ENCODE peak calls at places on chromosome 4, in six cellular contexts. F is amniotic epithelial cell; C is A172; D is CD8-positive, alpha-beta memory T cell; A is foreskin fibroblast; Q is T-helper 2 cell. O is an unnamed sample.

GRCh38 chr4:48902266-48902665 is 4.3 kb downstream of the OCIAD2 start:
- DNase-seq in F (no peak), C (no peak), D (no peak), A (peak), Q (no peak), O (no peak)

GRCh38 chr4:163762756-163763155 is 268.3 kb downstream of the TMA16 start:
- DNase-seq in F (no peak), C (no peak), D (no peak), A (no peak), Q (no peak), O (no peak)

GRCh38 chr4:41268024-41268423 is 11.3 kb downstream of the UCHL1 start:
- DNase-seq in F (no peak), C (no peak), D (no peak), A (peak), Q (no peak), O (no peak)

GRCh38 chr4:81776794-81777193 is 305.1 kb upstream of the RASGEF1B start:
- DNase-seq in F (no peak), C (no peak), D (no peak), A (no peak), Q (no peak), O (no peak)

GRCh38 chr4:77917075-77917474 is 54.4 kb downstream of the MRPL1 start:
- DNase-seq in F (no peak), C (no peak), D (no peak), A (no peak), Q (no peak), O (no peak)

GRCh38 chr4:113289736-113290135 is 240.3 kb downstream of the ANK2 start:
- DNase-seq in F (peak), C (no peak), D (no peak), A (peak), Q (no peak), O (no peak)

GRCh38 chr4:81687470-81687869 is 215.8 kb upstream of the RASGEF1B start:
- DNase-seq in F (no peak), C (no peak), D (no peak), A (no peak), Q (no peak), O (no peak)

GRCh38 chr4:38318737-38319455 is 345.1 kb upstream of the KLF3 start:
- DNase-seq in F (peak), C (peak), D (peak), A (peak), Q (peak), O (peak)

GRCh38 chr4:113587640-113588275 is 173.8 kb downstream of the CAMK2D start:
- DNase-seq in F (no peak), C (no peak), D (no peak), A (peak), Q (no peak), O (no peak)

GRCh38 chr4:141121101-141121500 is 12.2 kb downstream of the RNF150 start:
- DNase-seq in F (no peak), C (no peak), D (no peak), A (no peak), Q (no peak), O (no peak)

GRCh38 chr4:99404595-99405287 is 30.4 kb downstream of the ADH7 start:
- DNase-seq in F (peak), C (peak), D (no peak), A (peak), Q (no peak), O (no peak)

GRCh38 chr4:89446193-89446592 is 138.6 kb upstream of the GPRIN3 start:
- DNase-seq in F (no peak), C (no peak), D (no peak), A (no peak), Q (no peak), O (no peak)

GRCh38 chr4:141132689-141133145 is 552 bp downstream of the RNF150 start:
- DNase-seq in F (no peak), C (peak), D (no peak), A (peak), Q (no peak), O (peak)

GRCh38 chr4:184471872-184472539 is 2.3 kb downstream of the IRF2 start:
- DNase-seq in F (peak), C (no peak), D (peak), A (peak), Q (no peak), O (no peak)

GRCh38 chr4:101175896-101176676 is 171.2 kb downstream of the PPP3CA start:
- DNase-seq in F (no peak), C (no peak), D (no peak), A (no peak), Q (no peak), O (no peak)

GRCh38 chr4:7206385-7206784 is 14.0 kb downstream of the SORCS2 start:
- DNase-seq in F (peak), C (peak), D (no peak), A (peak), Q (no peak), O (peak)

GRCh38 chr4:144347116-144347515 is 206.6 kb upstream of the GYPA start:
- DNase-seq in F (no peak), C (no peak), D (no peak), A (no peak), Q (no peak), O (no peak)

GRCh38 chr4:177339794-177340374 is 30.2 kb downstream of the NEIL3 start:
- DNase-seq in F (peak), C (peak), D (peak), A (peak), Q (no peak), O (no peak)

GRCh38 chr4:5734841-5735240 is 23.8 kb downstream of the EVC start:
- DNase-seq in F (no peak), C (no peak), D (no peak), A (no peak), Q (no peak), O (no peak)

GRCh38 chr4:184752496-184753275 is 18.8 kb upstream of the CENPU start:
- DNase-seq in F (no peak), C (no peak), D (no peak), A (no peak), Q (no peak), O (no peak)

GRCh38 chr4:169340834-169341233 is 70.1 kb upstream of the SH3RF1 start:
- DNase-seq in F (no peak), C (no peak), D (no peak), A (no peak), Q (no peak), O (no peak)

GRCh38 chr4:6239486-6239885 is 30.2 kb upstream of the WFS1 start:
- DNase-seq in F (no peak), C (no peak), D (no peak), A (no peak), Q (no peak), O (no peak)

GRCh38 chr4:183797445-183798248 is 107.5 kb upstream of the STOX2 start:
- DNase-seq in F (peak), C (no peak), D (no peak), A (peak), Q (no peak), O (no peak)

GRCh38 chr4:74410272-74410671 is 34.7 kb upstream of the AREG start:
- DNase-seq in F (peak), C (no peak), D (no peak), A (peak), Q (no peak), O (no peak)

GRCh38 chr4:146957252-146957651 is 11.6 kb upstream of the TTC29 start:
- DNase-seq in F (peak), C (peak), D (no peak), A (peak), Q (no peak), O (no peak)

GRCh38 chr4:37715889-37716402 is 29.8 kb upstream of the RELL1 start:
- DNase-seq in F (peak), C (peak), D (no peak), A (peak), Q (no peak), O (no peak)

GRCh38 chr4:76896731-76897521 is 1.0 kb downstream of the SOWAHB start:
- DNase-seq in F (peak), C (no peak), D (peak), A (peak), Q (no peak), O (peak)

GRCh38 chr4:33628296-33628695 is 2616.0 kb downstream of the ARAP2 start:
- DNase-seq in F (no peak), C (no peak), D (no peak), A (peak), Q (no peak), O (no peak)

GRCh38 chr4:21901831-21902230 is 46.7 kb downstream of the KCNIP4 start:
- DNase-seq in F (peak), C (peak), D (no peak), A (peak), Q (no peak), O (no peak)

GRCh38 chr4:8560265-8561047 is 19.7 kb upstream of the GPR78 start:
- DNase-seq in F (peak), C (no peak), D (no peak), A (peak), Q (no peak), O (no peak)

GRCh38 chr4:169009281-169010124 is 552 bp downstream of the CBR4 start:
- DNase-seq in F (peak), C (peak), D (peak), A (peak), Q (peak), O (peak)

GRCh38 chr4:95288552-95288951 is 260.2 kb downstream of the UNC5C start:
- DNase-seq in F (peak), C (no peak), D (no peak), A (no peak), Q (no peak), O (no peak)

GRCh38 chr4:41129128-41129754 is 85.1 kb downstream of the APBB2 start:
- DNase-seq in F (no peak), C (no peak), D (no peak), A (no peak), Q (no peak), O (no peak)

GRCh38 chr4:143488684-143489083 is 24.8 kb upstream of the SMARCA5 start:
- DNase-seq in F (no peak), C (no peak), D (no peak), A (no peak), Q (no peak), O (no peak)

GRCh38 chr4:54367059-54367458 is 138.0 kb downstream of the PDGFRA start:
- DNase-seq in F (no peak), C (no peak), D (no peak), A (no peak), Q (no peak), O (no peak)

GRCh38 chr4:6806924-6807676 is 24.6 kb downstream of the KIAA0232 start:
- DNase-seq in F (peak), C (no peak), D (no peak), A (no peak), Q (no peak), O (no peak)

GRCh38 chr4:123559955-123560669 is 163.5 kb downstream of the SPRY1 start:
- DNase-seq in F (peak), C (no peak), D (no peak), A (peak), Q (no peak), O (no peak)

GRCh38 chr4:72791054-72791453 is 222.0 kb upstream of the ADAMTS3 start:
- DNase-seq in F (no peak), C (no peak), D (no peak), A (no peak), Q (no peak), O (no peak)

GRCh38 chr4:7155611-7156071 is 36.7 kb upstream of the SORCS2 start:
- DNase-seq in F (peak), C (peak), D (no peak), A (peak), Q (no peak), O (no peak)